ENCODE peak calls at places on chromosomes 6 and 20, in eight cellular contexts. U is neural progenitor cell, Z is endothelial cell of umbilical vein, O is GM23338, D is fibroblast of lung, J is mammary epithelial cell, Y is GM12878, W is H1. G is an unnamed sample. For H3K79me2, the result is how much of the 10 kb centered on the place peaks cover.

GRCh38 chr6:98949589-98949988 is 1.8 kb upstream of the FBXL4 start:
- DNase-seq in U (no peak), Z (no peak), O (no peak), D (no peak), W (no peak), J (no peak), Y (no peak), G (no peak)

GRCh38 chr6:156174026-156174880 is 602.9 kb upstream of the ARID1B start:
- DNase-seq in W (no peak), J (peak), Y (no peak), O (no peak), U (no peak), Z (no peak), D (no peak), G (no peak)

GRCh38 chr20:18805881-18806280 is 7.7 kb upstream of the SCP2D1 start:
- DNase-seq in D (no peak), U (no peak), J (peak), W (no peak), O (no peak), Y (no peak), Z (no peak), G (no peak)

GRCh38 chr6:116265081-116265829 is 11.4 kb upstream of the TSPYL4 start:
- DNase-seq in Z (no peak), U (no peak), W (no peak), J (peak), Y (no peak), O (no peak), D (no peak), G (peak)

GRCh38 chr20:43943725-43944124 is 29.1 kb downstream of the TOX2 start:
- DNase-seq in W (no peak), Y (no peak), J (no peak), Z (no peak), U (no peak), O (no peak), D (no peak), G (no peak)

GRCh38 chr6:3226422-3227362 is 761 bp downstream of the TUBB2B start:
- DNase-seq in Y (no peak), O (peak), W (no peak), Z (no peak), D (no peak), U (peak), J (no peak), G (no peak)

GRCh38 chr6:93784794-93785757 is 365.7 kb upstream of the EPHA7 start:
- DNase-seq in U (peak), Z (peak), D (peak), J (no peak), O (no peak), W (no peak), Y (no peak), G (no peak)

GRCh38 chr6:42352856-42353564 is 98.7 kb downstream of the TRERF1 start:
- DNase-seq in W (no peak), O (no peak), Y (no peak), U (no peak), J (peak), D (peak), Z (no peak), G (peak)

GRCh38 chr20:1945134-1945618 is 48.7 kb downstream of the PDYN start:
- DNase-seq in J (no peak), O (no peak), D (peak), U (no peak), Z (no peak), W (no peak), Y (no peak), G (no peak)

GRCh38 chr20:50464026-50464724 is 46.0 kb upstream of the PTPN1 start:
- DNase-seq in Y (no peak), O (peak), D (peak), U (peak), W (no peak), J (peak), Z (peak), G (no peak)
- TF ChIP-seq EZH2 in Y (no peak), O (no peak), D (no peak), U (no peak), W (no peak), J (no peak), Z (no peak), G (no peak)

GRCh38 chr6:15487262-15487661 is 175.6 kb downstream of the DTNBP1 start:
- DNase-seq in O (no peak), Y (no peak), W (no peak), U (no peak), J (no peak), Z (no peak), D (no peak), G (no peak)
- H3K79me2 ChIP-seq in O (half or more), Y (under half), W (half or more), U (under half), J (under half), Z (under half), D (under half), G (under half)

GRCh38 chr6:18280084-18280483 is 15.8 kb upstream of the DEK start:
- DNase-seq in J (peak), D (no peak), O (no peak), U (peak), Y (no peak), W (no peak), Z (no peak), G (no peak)

GRCh38 chr6:18276610-18277009 is 12.3 kb upstream of the DEK start:
- DNase-seq in J (peak), Y (no peak), O (no peak), Z (no peak), W (no peak), D (no peak), U (peak), G (peak)

GRCh38 chr6:18281564-18281963 is 17.2 kb upstream of the DEK start:
- DNase-seq in Z (no peak), D (no peak), Y (no peak), U (no peak), W (no peak), O (no peak), J (no peak), G (no peak)

DNA sequence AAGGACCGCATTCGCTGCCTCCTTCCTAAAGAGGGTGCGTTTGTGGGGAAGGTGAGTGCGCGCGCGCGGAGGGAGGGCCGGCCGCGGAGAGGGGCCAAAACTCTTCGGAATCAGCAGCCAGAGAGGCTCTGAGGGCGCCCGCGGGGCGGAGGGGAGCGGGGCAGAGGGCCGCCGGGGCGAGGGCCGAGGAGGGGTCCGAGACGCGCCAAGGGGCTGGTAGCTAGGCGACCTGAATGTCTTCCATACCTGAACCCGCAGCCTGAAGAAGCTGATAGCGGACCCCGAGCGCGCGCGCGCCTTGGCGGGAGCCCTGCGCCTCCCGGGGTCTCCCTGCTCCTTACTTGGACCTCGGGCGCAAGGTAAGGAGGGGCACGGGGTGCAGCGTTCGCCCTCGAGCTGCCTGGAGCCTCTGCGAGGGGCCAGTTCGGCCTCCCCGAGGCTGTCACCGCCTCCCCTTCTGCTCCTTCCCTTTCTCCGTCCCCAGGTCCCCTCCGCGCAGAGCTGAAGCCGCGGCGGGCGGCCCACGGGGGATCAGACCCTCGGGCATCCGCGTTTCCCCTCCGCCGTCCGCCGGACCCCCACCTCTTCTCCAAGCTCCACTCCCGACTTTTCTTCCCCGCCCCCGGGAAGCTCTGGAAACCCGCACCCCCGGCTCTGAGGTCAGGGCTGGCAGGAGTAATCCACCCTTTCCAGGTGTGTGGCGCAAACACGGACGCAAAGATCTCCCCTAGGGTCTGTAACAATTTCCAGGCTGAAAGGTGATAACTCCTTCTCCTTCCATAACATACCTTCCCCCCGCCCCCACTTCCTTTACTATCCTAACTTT is 13.1 kb upstream of the DEK start:
- DNase-seq in J (peak), Z (no peak), W (no peak), U (peak), Y (no peak), O (peak), D (no peak), G (no peak)
- TF ChIP-seq EZH2 in J (no peak), Z (peak), W (peak), U (peak), Y (no peak), O (peak), D (no peak), G (no peak)

GRCh38 chr20:5119143-5119434 is 669 bp downstream of the PCNA start:
- DNase-seq in D (no peak), O (no peak), Z (no peak), Y (no peak), J (no peak), U (no peak), W (no peak), G (no peak)

GRCh38 chr20:5113615-5113986 is 6.2 kb downstream of the PCNA start:
- DNase-seq in W (no peak), U (no peak), Y (no peak), O (no peak), J (no peak), D (no peak), Z (no peak), G (no peak)

GRCh38 chr20:5116875-5117274 is 2.9 kb downstream of the PCNA start:
- DNase-seq in W (no peak), U (no peak), J (no peak), O (no peak), Y (no peak), Z (no peak), D (no peak), G (no peak)

GRCh38 chr20:5118220-5119142 is 1.3 kb downstream of the PCNA start:
- DNase-seq in W (no peak), Z (peak), Y (no peak), D (no peak), U (peak), J (no peak), O (no peak), G (no peak)

DNA sequence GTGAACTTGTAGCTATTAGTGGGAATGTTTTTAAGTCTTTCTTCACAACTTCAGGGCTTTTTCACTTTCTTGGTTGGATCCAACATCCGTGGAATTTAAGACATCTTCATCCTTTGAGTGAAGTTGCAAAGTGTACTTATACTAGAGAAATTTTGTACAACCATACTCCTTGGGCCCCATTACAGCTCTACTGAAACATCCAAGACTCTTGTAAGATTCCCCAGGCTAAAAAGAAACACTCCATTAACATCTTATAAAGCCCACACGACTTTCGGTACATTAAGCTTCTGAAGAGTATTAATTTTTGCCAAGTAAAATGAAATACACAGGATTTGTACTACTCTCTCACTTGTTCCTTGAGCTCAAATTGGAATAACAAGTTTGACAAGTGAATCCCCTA is 5.4 kb downstream of the PCNA start:
- DNase-seq in U (no peak), J (no peak), W (no peak), D (no peak), Y (no peak), Z (no peak), O (no peak), G (no peak)
- H3K79me2 ChIP-seq in U (half or more), J (half or more), W (under half), D (under half), Y (half or more), Z (under half), O (half or more), G (under half)

GRCh38 chr20:25078662-25079061 is 3.3 kb downstream of the VSX1 start:
- DNase-seq in O (no peak), Y (no peak), J (no peak), W (no peak), U (no peak), D (no peak), Z (no peak), G (no peak)
- TF ChIP-seq EZH2 in O (no peak), Y (no peak), J (no peak), W (no peak), U (no peak), D (no peak), Z (no peak), G (no peak)

GRCh38 chr6:137216106-137216505 is 3.1 kb downstream of the IFNGR1 start:
- DNase-seq in Z (no peak), Y (no peak), U (no peak), D (no peak), O (no peak), J (peak), W (no peak), G (no peak)
- H3K79me2 ChIP-seq in Z (half or more), Y (half or more), U (half or more), D (half or more), O (half or more), J (half or more), W (half or more), G (half or more)

G was measured in keratinocyte.